ENCODE peak calls at places on chromosomes 6 and 20, in nine cellular contexts. One of them, this sample, is unnamed.

GRCh38 chr20:57865266-57865665 is 155.5 kb upstream of the PMEPA1 start:
- DNase-seq in amniotic stem cell: no peak
- DNase-seq in CD8-positive, alpha-beta T cell: no peak
- DNase-seq in hepatic stellate cell: no peak
- DNase-seq in posterior cingulate gyrus: no peak
- DNase-seq in NCI-H2081: no peak
- DNase-seq in stimulated activated CD4-positive, alpha-beta T cell treated with anti-CD3 and anti-CD28 coated beads, Interleukin-4, amount 100 ng/mL, for 1 hour: no peak
- DNase-seq in esophagus squamous epithelium: no peak
- DNase-seq in foreskin keratinocyte: no peak
- DNase-seq in this sample: no peak

GRCh38 chr6:116210750-116211425 is 43.0 kb downstream of the TSPYL4 start:
- DNase-seq in amniotic stem cell: no peak
- DNase-seq in CD8-positive, alpha-beta T cell: no peak
- DNase-seq in hepatic stellate cell: no peak
- DNase-seq in posterior cingulate gyrus: no peak
- DNase-seq in NCI-H2081: peak; percentile 1
- DNase-seq in stimulated activated CD4-positive, alpha-beta T cell treated with anti-CD3 and anti-CD28 coated beads, Interleukin-4, amount 100 ng/mL, for 1 hour: no peak
- DNase-seq in esophagus squamous epithelium: no peak
- DNase-seq in foreskin keratinocyte: peak; percentile 82
- DNase-seq in this sample: no peak

GRCh38 chr6:111589366-111589765 is 16.3 kb downstream of the TRAF3IP2 start:
- DNase-seq in amniotic stem cell: peak; percentile 63
- DNase-seq in CD8-positive, alpha-beta T cell: no peak
- DNase-seq in hepatic stellate cell: peak; percentile 71
- DNase-seq in posterior cingulate gyrus: no peak
- DNase-seq in NCI-H2081: no peak
- DNase-seq in stimulated activated CD4-positive, alpha-beta T cell treated with anti-CD3 and anti-CD28 coated beads, Interleukin-4, amount 100 ng/mL, for 1 hour: no peak
- DNase-seq in esophagus squamous epithelium: no peak
- DNase-seq in foreskin keratinocyte: peak; percentile 78
- DNase-seq in this sample: peak; percentile 92

GRCh38 chr6:148758492-148758891 is 11.7 kb downstream of the UST start:
- DNase-seq in amniotic stem cell: no peak
- DNase-seq in CD8-positive, alpha-beta T cell: peak; percentile 17
- DNase-seq in hepatic stellate cell: no peak
- DNase-seq in posterior cingulate gyrus: peak; percentile 26
- DNase-seq in NCI-H2081: no peak
- DNase-seq in stimulated activated CD4-positive, alpha-beta T cell treated with anti-CD3 and anti-CD28 coated beads, Interleukin-4, amount 100 ng/mL, for 1 hour: no peak
- DNase-seq in esophagus squamous epithelium: peak; percentile 41
- DNase-seq in foreskin keratinocyte: no peak
- DNase-seq in this sample: no peak

GRCh38 chr6:29631209-29631810 is 1.7 kb downstream of the GABBR1 start:
- DNase-seq in amniotic stem cell: no peak
- DNase-seq in CD8-positive, alpha-beta T cell: no peak
- DNase-seq in hepatic stellate cell: no peak
- DNase-seq in posterior cingulate gyrus: no peak
- DNase-seq in NCI-H2081: no peak
- DNase-seq in stimulated activated CD4-positive, alpha-beta T cell treated with anti-CD3 and anti-CD28 coated beads, Interleukin-4, amount 100 ng/mL, for 1 hour: no peak
- DNase-seq in esophagus squamous epithelium: no peak
- DNase-seq in foreskin keratinocyte: no peak
- DNase-seq in this sample: no peak

GRCh38 chr20:17227669-17228623 is 1.1 kb downstream of the PCSK2 start:
- DNase-seq in amniotic stem cell: no peak
- DNase-seq in CD8-positive, alpha-beta T cell: no peak
- DNase-seq in hepatic stellate cell: no peak
- DNase-seq in posterior cingulate gyrus: peak; percentile 10
- DNase-seq in NCI-H2081: peak; percentile 32
- DNase-seq in stimulated activated CD4-positive, alpha-beta T cell treated with anti-CD3 and anti-CD28 coated beads, Interleukin-4, amount 100 ng/mL, for 1 hour: no peak
- DNase-seq in esophagus squamous epithelium: no peak
- DNase-seq in foreskin keratinocyte: no peak
- DNase-seq in this sample: no peak

GRCh38 chr6:165876568-165876967 is 213.5 kb upstream of the PDE10A start:
- DNase-seq in amniotic stem cell: no peak
- DNase-seq in CD8-positive, alpha-beta T cell: no peak
- DNase-seq in hepatic stellate cell: no peak
- DNase-seq in posterior cingulate gyrus: no peak
- DNase-seq in NCI-H2081: no peak
- DNase-seq in stimulated activated CD4-positive, alpha-beta T cell treated with anti-CD3 and anti-CD28 coated beads, Interleukin-4, amount 100 ng/mL, for 1 hour: no peak
- DNase-seq in esophagus squamous epithelium: no peak
- DNase-seq in foreskin keratinocyte: no peak
- DNase-seq in this sample: no peak

GRCh38 chr6:111468329-111469012 is 14.5 kb downstream of the REV3L start:
- DNase-seq in amniotic stem cell: no peak
- DNase-seq in CD8-positive, alpha-beta T cell: no peak
- DNase-seq in hepatic stellate cell: no peak
- DNase-seq in posterior cingulate gyrus: no peak
- DNase-seq in NCI-H2081: no peak
- DNase-seq in stimulated activated CD4-positive, alpha-beta T cell treated with anti-CD3 and anti-CD28 coated beads, Interleukin-4, amount 100 ng/mL, for 1 hour: no peak
- DNase-seq in esophagus squamous epithelium: no peak
- DNase-seq in foreskin keratinocyte: no peak
- DNase-seq in this sample: no peak

GRCh38 chr20:59159822-59160740 is 3.5 kb upstream of the ZNF831 start:
- DNase-seq in amniotic stem cell: no peak
- DNase-seq in CD8-positive, alpha-beta T cell: peak; percentile 56
- DNase-seq in hepatic stellate cell: no peak
- DNase-seq in posterior cingulate gyrus: no peak
- DNase-seq in NCI-H2081: peak; percentile 21
- DNase-seq in stimulated activated CD4-positive, alpha-beta T cell treated with anti-CD3 and anti-CD28 coated beads, Interleukin-4, amount 100 ng/mL, for 1 hour: peak; percentile 29
- DNase-seq in esophagus squamous epithelium: no peak
- DNase-seq in foreskin keratinocyte: no peak
- DNase-seq in this sample: no peak

GRCh38 chr6:21333715-21334114 is 259.8 kb upstream of the SOX4 start:
- DNase-seq in amniotic stem cell: no peak
- DNase-seq in CD8-positive, alpha-beta T cell: no peak
- DNase-seq in hepatic stellate cell: no peak
- DNase-seq in posterior cingulate gyrus: no peak
- DNase-seq in NCI-H2081: no peak
- DNase-seq in stimulated activated CD4-positive, alpha-beta T cell treated with anti-CD3 and anti-CD28 coated beads, Interleukin-4, amount 100 ng/mL, for 1 hour: no peak
- DNase-seq in esophagus squamous epithelium: no peak
- DNase-seq in foreskin keratinocyte: no peak
- DNase-seq in this sample: no peak

GRCh38 chr6:43627008-43627825 is 1.8 kb downstream of the GTPBP2 start:
- DNase-seq in amniotic stem cell: peak; percentile 96
- DNase-seq in CD8-positive, alpha-beta T cell: no peak
- DNase-seq in hepatic stellate cell: peak; percentile 95
- DNase-seq in posterior cingulate gyrus: no peak
- DNase-seq in NCI-H2081: peak; percentile 39
- DNase-seq in stimulated activated CD4-positive, alpha-beta T cell treated with anti-CD3 and anti-CD28 coated beads, Interleukin-4, amount 100 ng/mL, for 1 hour: no peak
- DNase-seq in esophagus squamous epithelium: no peak
- DNase-seq in foreskin keratinocyte: peak; percentile 54
- DNase-seq in this sample: peak; percentile 87

GRCh38 chr20:43363506-43363905 is 94.2 kb upstream of the SRSF6 start:
- DNase-seq in amniotic stem cell: no peak
- DNase-seq in CD8-positive, alpha-beta T cell: no peak
- DNase-seq in hepatic stellate cell: no peak
- DNase-seq in posterior cingulate gyrus: no peak
- DNase-seq in NCI-H2081: no peak
- DNase-seq in stimulated activated CD4-positive, alpha-beta T cell treated with anti-CD3 and anti-CD28 coated beads, Interleukin-4, amount 100 ng/mL, for 1 hour: no peak
- DNase-seq in esophagus squamous epithelium: no peak
- DNase-seq in foreskin keratinocyte: no peak
- DNase-seq in this sample: no peak

GRCh38 chr6:106750146-106750900 is 120.9 kb downstream of the QRSL1 start:
- DNase-seq in amniotic stem cell: no peak
- DNase-seq in CD8-positive, alpha-beta T cell: no peak
- DNase-seq in hepatic stellate cell: no peak
- DNase-seq in posterior cingulate gyrus: no peak
- DNase-seq in NCI-H2081: peak; percentile 86
- DNase-seq in stimulated activated CD4-positive, alpha-beta T cell treated with anti-CD3 and anti-CD28 coated beads, Interleukin-4, amount 100 ng/mL, for 1 hour: no peak
- DNase-seq in esophagus squamous epithelium: no peak
- DNase-seq in foreskin keratinocyte: peak; percentile 78
- DNase-seq in this sample: no peak

GRCh38 chr6:36375644-36376155 is 11.8 kb downstream of the ETV7 start:
- DNase-seq in amniotic stem cell: no peak
- DNase-seq in CD8-positive, alpha-beta T cell: no peak
- DNase-seq in hepatic stellate cell: no peak
- DNase-seq in posterior cingulate gyrus: no peak
- DNase-seq in NCI-H2081: no peak
- DNase-seq in stimulated activated CD4-positive, alpha-beta T cell treated with anti-CD3 and anti-CD28 coated beads, Interleukin-4, amount 100 ng/mL, for 1 hour: no peak
- DNase-seq in esophagus squamous epithelium: no peak
- DNase-seq in foreskin keratinocyte: no peak
- DNase-seq in this sample: no peak

GRCh38 chr20:9401381-9401780 is 113.0 kb upstream of the LAMP5 start:
- DNase-seq in amniotic stem cell: no peak
- DNase-seq in CD8-positive, alpha-beta T cell: no peak
- DNase-seq in hepatic stellate cell: no peak
- DNase-seq in posterior cingulate gyrus: no peak
- DNase-seq in NCI-H2081: no peak
- DNase-seq in stimulated activated CD4-positive, alpha-beta T cell treated with anti-CD3 and anti-CD28 coated beads, Interleukin-4, amount 100 ng/mL, for 1 hour: no peak
- DNase-seq in esophagus squamous epithelium: no peak
- DNase-seq in foreskin keratinocyte: no peak
- DNase-seq in this sample: no peak

GRCh38 chr20:58071500-58071804 is 157.0 kb downstream of the ANKRD60 start:
- DNase-seq in amniotic stem cell: no peak
- DNase-seq in CD8-positive, alpha-beta T cell: no peak
- DNase-seq in hepatic stellate cell: no peak
- DNase-seq in posterior cingulate gyrus: no peak
- DNase-seq in NCI-H2081: no peak
- DNase-seq in stimulated activated CD4-positive, alpha-beta T cell treated with anti-CD3 and anti-CD28 coated beads, Interleukin-4, amount 100 ng/mL, for 1 hour: no peak
- DNase-seq in esophagus squamous epithelium: no peak
- DNase-seq in foreskin keratinocyte: no peak
- DNase-seq in this sample: no peak

GRCh38 chr6:142207265-142207877 is 60.3 kb downstream of the VTA1 start:
- DNase-seq in amniotic stem cell: peak; percentile 25
- DNase-seq in CD8-positive, alpha-beta T cell: peak; percentile 49
- DNase-seq in hepatic stellate cell: peak; percentile 14
- DNase-seq in posterior cingulate gyrus: no peak
- DNase-seq in NCI-H2081: peak; percentile 54
- DNase-seq in stimulated activated CD4-positive, alpha-beta T cell treated with anti-CD3 and anti-CD28 coated beads, Interleukin-4, amount 100 ng/mL, for 1 hour: peak; percentile 36
- DNase-seq in esophagus squamous epithelium: no peak
- DNase-seq in foreskin keratinocyte: no peak
- DNase-seq in this sample: peak; percentile 22

GRCh38 chr6:73768630-73769029 is 72.6 kb downstream of the CD109 start:
- DNase-seq in amniotic stem cell: no peak
- DNase-seq in CD8-positive, alpha-beta T cell: no peak
- DNase-seq in hepatic stellate cell: no peak
- DNase-seq in posterior cingulate gyrus: no peak
- DNase-seq in NCI-H2081: no peak
- DNase-seq in stimulated activated CD4-positive, alpha-beta T cell treated with anti-CD3 and anti-CD28 coated beads, Interleukin-4, amount 100 ng/mL, for 1 hour: no peak
- DNase-seq in esophagus squamous epithelium: no peak
- DNase-seq in foreskin keratinocyte: no peak
- DNase-seq in this sample: no peak

GRCh38 chr6:150395388-150396009 is 26.7 kb downstream of the IYD start:
- DNase-seq in amniotic stem cell: peak; percentile 55
- DNase-seq in CD8-positive, alpha-beta T cell: peak; percentile 22
- DNase-seq in hepatic stellate cell: peak; percentile 24
- DNase-seq in posterior cingulate gyrus: peak; percentile 13
- DNase-seq in NCI-H2081: peak; percentile 60
- DNase-seq in stimulated activated CD4-positive, alpha-beta T cell treated with anti-CD3 and anti-CD28 coated beads, Interleukin-4, amount 100 ng/mL, for 1 hour: peak; percentile 9
- DNase-seq in esophagus squamous epithelium: no peak
- DNase-seq in foreskin keratinocyte: no peak
- DNase-seq in this sample: no peak

GRCh38 chr20:53154540-53154939 is 182.4 kb downstream of the TSHZ2 start:
- DNase-seq in amniotic stem cell: no peak
- DNase-seq in CD8-positive, alpha-beta T cell: no peak
- DNase-seq in hepatic stellate cell: no peak
- DNase-seq in posterior cingulate gyrus: no peak
- DNase-seq in NCI-H2081: no peak
- DNase-seq in stimulated activated CD4-positive, alpha-beta T cell treated with anti-CD3 and anti-CD28 coated beads, Interleukin-4, amount 100 ng/mL, for 1 hour: no peak
- DNase-seq in esophagus squamous epithelium: no peak
- DNase-seq in foreskin keratinocyte: no peak
- DNase-seq in this sample: no peak

GRCh38 chr20:50099565-50099991 is 13.4 kb downstream of the UBE2V1 start:
- DNase-seq in amniotic stem cell: no peak
- DNase-seq in CD8-positive, alpha-beta T cell: no peak
- DNase-seq in hepatic stellate cell: no peak
- DNase-seq in posterior cingulate gyrus: no peak
- DNase-seq in NCI-H2081: no peak
- DNase-seq in stimulated activated CD4-positive, alpha-beta T cell treated with anti-CD3 and anti-CD28 coated beads, Interleukin-4, amount 100 ng/mL, for 1 hour: no peak
- DNase-seq in esophagus squamous epithelium: no peak
- DNase-seq in foreskin keratinocyte: no peak
- DNase-seq in this sample: no peak

GRCh38 chr6:74041420-74041819 is 345.4 kb downstream of the CD109 start:
- DNase-seq in amniotic stem cell: no peak
- DNase-seq in CD8-positive, alpha-beta T cell: no peak
- DNase-seq in hepatic stellate cell: no peak
- DNase-seq in posterior cingulate gyrus: no peak
- DNase-seq in NCI-H2081: no peak
- DNase-seq in stimulated activated CD4-positive, alpha-beta T cell treated with anti-CD3 and anti-CD28 coated beads, Interleukin-4, amount 100 ng/mL, for 1 hour: no peak
- DNase-seq in esophagus squamous epithelium: no peak
- DNase-seq in foreskin keratinocyte: no peak
- DNase-seq in this sample: no peak

GRCh38 chr20:59123011-59123676 is 40.5 kb upstream of the ZNF831 start:
- DNase-seq in amniotic stem cell: no peak
- DNase-seq in CD8-positive, alpha-beta T cell: peak; percentile 68
- DNase-seq in hepatic stellate cell: no peak
- DNase-seq in posterior cingulate gyrus: no peak
- DNase-seq in NCI-H2081: no peak
- DNase-seq in stimulated activated CD4-positive, alpha-beta T cell treated with anti-CD3 and anti-CD28 coated beads, Interleukin-4, amount 100 ng/mL, for 1 hour: peak; percentile 30
- DNase-seq in esophagus squamous epithelium: no peak
- DNase-seq in foreskin keratinocyte: no peak
- DNase-seq in this sample: no peak

GRCh38 chr6:17869010-17869752 is 118.3 kb downstream of the KIF13A start:
- DNase-seq in amniotic stem cell: no peak
- DNase-seq in CD8-positive, alpha-beta T cell: no peak
- DNase-seq in hepatic stellate cell: no peak
- DNase-seq in posterior cingulate gyrus: no peak
- DNase-seq in NCI-H2081: no peak
- DNase-seq in stimulated activated CD4-positive, alpha-beta T cell treated with anti-CD3 and anti-CD28 coated beads, Interleukin-4, amount 100 ng/mL, for 1 hour: no peak
- DNase-seq in esophagus squamous epithelium: no peak
- DNase-seq in foreskin keratinocyte: peak; percentile 87
- DNase-seq in this sample: no peak

GRCh38 chr20:21189761-21190523 is 64.1 kb downstream of the KIZ start:
- DNase-seq in amniotic stem cell: no peak
- DNase-seq in CD8-positive, alpha-beta T cell: no peak
- DNase-seq in hepatic stellate cell: no peak
- DNase-seq in posterior cingulate gyrus: no peak
- DNase-seq in NCI-H2081: peak; percentile 85
- DNase-seq in stimulated activated CD4-positive, alpha-beta T cell treated with anti-CD3 and anti-CD28 coated beads, Interleukin-4, amount 100 ng/mL, for 1 hour: no peak
- DNase-seq in esophagus squamous epithelium: no peak
- DNase-seq in foreskin keratinocyte: no peak
- DNase-seq in this sample: no peak

GRCh38 chr6:958531-958930 is 265.6 kb upstream of the EXOC2 start:
- DNase-seq in amniotic stem cell: peak; percentile 76
- DNase-seq in CD8-positive, alpha-beta T cell: no peak
- DNase-seq in hepatic stellate cell: no peak
- DNase-seq in posterior cingulate gyrus: no peak
- DNase-seq in NCI-H2081: no peak
- DNase-seq in stimulated activated CD4-positive, alpha-beta T cell treated with anti-CD3 and anti-CD28 coated beads, Interleukin-4, amount 100 ng/mL, for 1 hour: no peak
- DNase-seq in esophagus squamous epithelium: no peak
- DNase-seq in foreskin keratinocyte: peak; percentile 16
- DNase-seq in this sample: peak; percentile 71

GRCh38 chr6:85163553-85163952 is 286.3 kb upstream of the NT5E start:
- DNase-seq in amniotic stem cell: no peak
- DNase-seq in CD8-positive, alpha-beta T cell: no peak
- DNase-seq in hepatic stellate cell: no peak
- DNase-seq in posterior cingulate gyrus: no peak
- DNase-seq in NCI-H2081: no peak
- DNase-seq in stimulated activated CD4-positive, alpha-beta T cell treated with anti-CD3 and anti-CD28 coated beads, Interleukin-4, amount 100 ng/mL, for 1 hour: no peak
- DNase-seq in esophagus squamous epithelium: no peak
- DNase-seq in foreskin keratinocyte: no peak
- DNase-seq in this sample: no peak

GRCh38 chr6:93494057-93494456 is 74.7 kb upstream of the EPHA7 start:
- DNase-seq in amniotic stem cell: no peak
- DNase-seq in CD8-positive, alpha-beta T cell: no peak
- DNase-seq in hepatic stellate cell: no peak
- DNase-seq in posterior cingulate gyrus: no peak
- DNase-seq in NCI-H2081: no peak
- DNase-seq in stimulated activated CD4-positive, alpha-beta T cell treated with anti-CD3 and anti-CD28 coated beads, Interleukin-4, amount 100 ng/mL, for 1 hour: no peak
- DNase-seq in esophagus squamous epithelium: no peak
- DNase-seq in foreskin keratinocyte: no peak
- DNase-seq in this sample: no peak

GRCh38 chr20:56229821-56230220 is 18.7 kb upstream of the MC3R start:
- DNase-seq in amniotic stem cell: no peak
- DNase-seq in CD8-positive, alpha-beta T cell: no peak
- DNase-seq in hepatic stellate cell: no peak
- DNase-seq in posterior cingulate gyrus: no peak
- DNase-seq in NCI-H2081: no peak
- DNase-seq in stimulated activated CD4-positive, alpha-beta T cell treated with anti-CD3 and anti-CD28 coated beads, Interleukin-4, amount 100 ng/mL, for 1 hour: no peak
- DNase-seq in esophagus squamous epithelium: no peak
- DNase-seq in foreskin keratinocyte: no peak
- DNase-seq in this sample: no peak

GRCh38 chr6:95743591-95743990 is 166.3 kb downstream of the MANEA start:
- DNase-seq in amniotic stem cell: no peak
- DNase-seq in CD8-positive, alpha-beta T cell: no peak
- DNase-seq in hepatic stellate cell: no peak
- DNase-seq in posterior cingulate gyrus: no peak
- DNase-seq in NCI-H2081: no peak
- DNase-seq in stimulated activated CD4-positive, alpha-beta T cell treated with anti-CD3 and anti-CD28 coated beads, Interleukin-4, amount 100 ng/mL, for 1 hour: no peak
- DNase-seq in esophagus squamous epithelium: no peak
- DNase-seq in foreskin keratinocyte: no peak
- DNase-seq in this sample: no peak

GRCh38 chr6:43282060-43282459 is 16.0 kb upstream of the SLC22A7 start:
- DNase-seq in amniotic stem cell: no peak
- DNase-seq in CD8-positive, alpha-beta T cell: no peak
- DNase-seq in hepatic stellate cell: no peak
- DNase-seq in posterior cingulate gyrus: no peak
- DNase-seq in NCI-H2081: no peak
- DNase-seq in stimulated activated CD4-positive, alpha-beta T cell treated with anti-CD3 and anti-CD28 coated beads, Interleukin-4, amount 100 ng/mL, for 1 hour: no peak
- DNase-seq in esophagus squamous epithelium: no peak
- DNase-seq in foreskin keratinocyte: no peak
- DNase-seq in this sample: no peak